ENCODE peak calls at places on chromosomes 4 and X, in seven cellular contexts. C, H, X, W, T, R and B are unnamed samples.

GRCh38 chr4:176001171-176002006 is 64.3 kb upstream of the WDR17 start:
- DNase-seq in C (peak), H (peak), X (peak), W (peak), T (no peak), R (peak), B (peak)

GRCh38 chr4:87180767-87181166 is 39.7 kb downstream of the KLHL8 start:
- DNase-seq in C (peak), H (peak), X (no peak), W (peak), T (no peak), R (no peak), B (no peak)

GRCh38 chr4:2936773-2937145 is 26.4 kb downstream of the NOP14 start:
- DNase-seq in C (peak), H (peak), X (peak), W (peak), T (peak), R (no peak), B (peak)

GRCh38 chr4:3781193-3781886 is 15.2 kb downstream of the ADRA2C start:
- DNase-seq in C (no peak), H (no peak), X (no peak), W (peak), T (peak), R (no peak), B (no peak)

GRCh38 chr4:128521634-128522253 is 234.1 kb upstream of the PGRMC2 start:
- DNase-seq in C (peak), H (peak), X (peak), W (peak), T (no peak), R (no peak), B (peak)

GRCh38 chrX:152632445-152633097 is 5.1 kb upstream of the GABRQ start:
- DNase-seq in C (peak), H (peak), X (peak), W (peak), T (peak), R (peak), B (peak)

GRCh38 chr4:161762796-161763195 is 401.0 kb downstream of the FSTL5 start:
- DNase-seq in C (peak), H (peak), X (peak), W (peak), T (no peak), R (no peak), B (peak)

GRCh38 chr4:56086073-56086521 is 137.4 kb downstream of the CEP135 start:
- DNase-seq in C (peak), H (no peak), X (no peak), W (peak), T (no peak), R (no peak), B (peak)

GRCh38 chrX:122866527-122866926 is 317.6 kb upstream of the GRIA3 start:
- DNase-seq in C (peak), H (peak), X (peak), W (peak), T (no peak), R (no peak), B (peak)

GRCh38 chr4:182800216-182800515 is 117.0 kb downstream of the DCTD start:
- DNase-seq in C (no peak), H (no peak), X (no peak), W (no peak), T (no peak), R (no peak), B (no peak)

GRCh38 chr4:17173300-17173699 is 274.9 kb upstream of the LDB2 start:
- DNase-seq in C (no peak), H (no peak), X (no peak), W (no peak), T (peak), R (no peak), B (no peak)

GRCh38 chrX:109533631-109534030 is 3.0 kb upstream of the NXT2 start:
- DNase-seq in C (peak), H (peak), X (peak), W (peak), T (peak), R (no peak), B (no peak)

GRCh38 chr4:182645511-182645910 is 271.7 kb downstream of the DCTD start:
- DNase-seq in C (no peak), H (peak), X (peak), W (peak), T (no peak), R (no peak), B (no peak)

GRCh38 chrX:112863850-112864249 is 23.2 kb upstream of the AMOT start:
- DNase-seq in C (no peak), H (peak), X (no peak), W (no peak), T (no peak), R (no peak), B (no peak)

GRCh38 chr4:78528327-78528726 is 23.2 kb upstream of the ANXA3 start:
- DNase-seq in C (peak), H (peak), X (no peak), W (peak), T (no peak), R (no peak), B (no peak)

GRCh38 chrX:110318664-110318968 is 731 bp upstream of the AMMECR1 start:
- DNase-seq in C (no peak), H (no peak), X (no peak), W (no peak), T (peak), R (no peak), B (peak)

GRCh38 chrX:150547511-150548115 is 20.8 kb upstream of the MTM1 start:
- DNase-seq in C (peak), H (peak), X (peak), W (peak), T (no peak), R (peak), B (peak)

GRCh38 chrX:51874123-51874522 is 19.3 kb upstream of the MAGED1 start:
- DNase-seq in C (no peak), H (no peak), X (no peak), W (no peak), T (no peak), R (no peak), B (no peak)

GRCh38 chr4:38132140-38132673 is 172.0 kb downstream of the PTTG2 start:
- DNase-seq in C (peak), H (peak), X (peak), W (peak), T (no peak), R (no peak), B (peak)

GRCh38 chrX:132330156-132330729 is 111.0 kb upstream of the RAP2C start:
- DNase-seq in C (no peak), H (no peak), X (no peak), W (no peak), T (no peak), R (no peak), B (no peak)

GRCh38 chr4:8515316-8516060 is 64.7 kb upstream of the GPR78 start:
- DNase-seq in C (peak), H (peak), X (peak), W (no peak), T (no peak), R (no peak), B (no peak)

GRCh38 chr4:153398713-153399112 is 54.2 kb downstream of the MND1 start:
- DNase-seq in C (no peak), H (no peak), X (no peak), W (no peak), T (no peak), R (no peak), B (no peak)

GRCh38 chrX:141760761-141761160 is 62.2 kb upstream of the SPANXD start:
- DNase-seq in C (peak), H (peak), X (no peak), W (peak), T (no peak), R (no peak), B (peak)

GRCh38 chr4:39626261-39626660 is 12.4 kb downstream of the SMIM14 start:
- DNase-seq in C (no peak), H (no peak), X (no peak), W (no peak), T (peak), R (no peak), B (no peak)

GRCh38 chr4:153112071-153112460 is 92.2 kb upstream of the TRIM2 start:
- DNase-seq in C (no peak), H (no peak), X (no peak), W (no peak), T (peak), R (no peak), B (no peak)

GRCh38 chrX:38514014-38514854 is 47.1 kb upstream of the TSPAN7 start:
- DNase-seq in C (no peak), H (no peak), X (no peak), W (no peak), T (no peak), R (no peak), B (no peak)

GRCh38 chrX:110462957-110463356 is 104.3 kb downstream of the RTL9 start:
- DNase-seq in C (no peak), H (no peak), X (no peak), W (peak), T (no peak), R (no peak), B (no peak)

GRCh38 chr4:149371021-149371420 is 444.6 kb downstream of the IQCM start:
- DNase-seq in C (peak), H (peak), X (peak), W (peak), T (peak), R (no peak), B (peak)

GRCh38 chrX:1106478-1107210 is 105.8 kb downstream of the CRLF2 start:
- DNase-seq in C (no peak), H (no peak), X (no peak), W (no peak), T (no peak), R (no peak), B (no peak)

DNA sequence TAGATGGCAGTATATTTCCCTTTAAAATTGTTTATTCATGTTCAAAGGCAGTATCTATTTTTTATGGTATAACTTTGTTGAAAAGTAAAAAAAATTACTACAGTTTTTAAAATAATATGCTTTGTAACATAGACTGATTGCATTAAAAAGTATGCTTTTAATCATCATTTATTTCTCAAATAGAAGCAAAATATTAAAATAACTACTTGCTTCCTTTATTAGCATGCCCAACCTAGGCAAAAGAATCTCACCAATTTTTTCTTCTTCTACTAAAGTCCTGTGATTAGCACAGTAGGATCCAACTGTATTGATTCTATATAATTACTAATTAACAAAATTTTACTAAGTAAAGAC is 69.6 kb upstream of the NFKB1 start:
- DNase-seq in C (no peak), H (no peak), X (no peak), W (no peak), T (no peak), R (no peak), B (no peak)
- TF ChIP-seq CTCF in C (no peak), H (no peak), X (no peak), W (no peak), T (no peak), R (no peak), B (no peak)

DNA sequence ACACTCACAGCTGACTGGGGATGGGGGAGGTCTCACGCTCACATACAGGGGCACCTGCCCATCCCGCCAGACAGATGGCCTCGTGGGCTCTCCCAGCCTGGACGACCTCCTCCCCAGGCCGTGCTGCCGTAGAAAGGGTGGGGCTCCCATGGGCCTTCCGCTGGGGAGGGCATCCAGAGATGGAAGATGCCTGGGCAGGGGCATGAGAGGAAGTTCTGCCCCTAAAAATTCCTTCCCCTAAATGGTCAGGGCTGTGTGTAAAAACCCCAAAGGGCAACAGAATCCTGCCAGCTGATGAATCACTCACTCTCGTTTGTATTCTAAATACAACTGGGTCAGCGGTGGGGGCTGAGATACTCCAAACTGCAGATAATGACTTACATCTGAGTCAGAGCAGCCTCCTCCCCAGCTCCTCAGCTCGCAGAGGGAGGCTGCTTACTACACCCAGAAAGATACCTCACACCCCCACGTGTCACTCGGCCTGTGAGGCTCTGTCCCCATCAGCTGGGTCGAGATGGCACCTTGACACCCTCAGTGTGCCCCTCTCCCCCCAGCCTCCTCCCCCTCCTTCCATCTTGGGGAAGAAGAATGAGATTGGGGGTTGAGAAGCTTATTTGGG is 10.1 kb downstream of the WDR1 start:
- DNase-seq in C (peak), H (peak), X (peak), W (peak), T (no peak), R (peak), B (peak)
- H3K4me3 ChIP-seq in C (peak), H (peak), X (no peak), W (peak), T (no peak), R (no peak), B (peak)

GRCh38 chr4:1478766-1479355 is 72.6 kb upstream of the NKX1-1 start:
- DNase-seq in C (no peak), H (no peak), X (no peak), W (no peak), T (no peak), R (no peak), B (no peak)
- TF ChIP-seq CTCF in C (no peak), H (no peak), X (no peak), W (no peak), T (no peak), R (no peak), B (no peak)

DNA sequence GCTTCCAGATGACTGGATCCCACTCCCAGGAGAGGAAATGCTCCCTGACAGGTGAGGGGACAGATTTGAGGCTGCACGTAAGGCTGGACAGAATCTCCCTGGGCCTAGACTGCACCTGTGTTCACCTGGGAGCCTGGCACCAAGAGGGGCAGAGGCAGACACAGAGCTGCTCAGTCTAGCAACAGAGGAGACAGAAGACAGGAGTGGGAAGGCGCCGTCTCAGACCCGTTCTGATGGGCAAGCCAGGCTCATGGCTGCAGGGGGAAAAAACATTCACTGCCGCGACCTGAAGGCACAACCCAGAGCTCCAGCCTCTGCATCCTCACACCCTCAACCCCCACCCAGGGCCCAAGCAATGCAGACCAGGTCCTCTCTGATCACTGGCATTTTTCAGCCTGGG is 16.8 kb downstream of the BCAP31 start:
- DNase-seq in C (no peak), H (no peak), X (no peak), W (no peak), T (no peak), R (no peak), B (no peak)
- H3K4me3 ChIP-seq in C (no peak), H (no peak), X (no peak), W (no peak), T (no peak), R (no peak), B (no peak)

DNA sequence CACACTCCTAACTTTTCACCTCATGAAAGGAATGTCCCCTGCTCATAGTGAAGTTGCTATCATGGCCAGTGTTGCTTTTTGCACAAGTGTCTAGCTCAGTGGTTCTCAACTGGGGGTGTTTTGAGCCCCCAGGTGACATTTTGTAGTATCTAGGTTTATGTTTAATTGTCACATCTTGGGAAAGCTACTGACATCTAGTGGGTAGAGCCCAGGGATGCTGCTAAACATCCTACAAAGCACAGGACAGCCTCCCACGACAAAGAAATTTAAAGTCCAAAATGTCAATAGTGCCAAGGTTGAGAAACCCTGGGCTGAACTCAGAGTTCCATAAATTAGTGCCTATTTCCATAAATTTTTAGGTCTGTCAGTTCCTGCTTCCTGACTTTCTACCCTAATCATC is 70.7 kb upstream of the HCCS start:
- DNase-seq in C (peak), H (no peak), X (peak), W (no peak), T (no peak), R (no peak), B (no peak)
- TF ChIP-seq CTCF in C (peak), H (peak), X (no peak), W (no peak), T (no peak), R (no peak), B (no peak)

GRCh38 chr4:184806711-184807110 is 19.1 kb downstream of the ACSL1 start:
- DNase-seq in C (no peak), H (no peak), X (no peak), W (no peak), T (no peak), R (no peak), B (no peak)

GRCh38 chr4:184806246-184806550 is 19.6 kb downstream of the ACSL1 start:
- DNase-seq in C (no peak), H (no peak), X (no peak), W (no peak), T (no peak), R (no peak), B (no peak)

GRCh38 chr4:184807261-184807660 is 18.5 kb downstream of the ACSL1 start:
- DNase-seq in C (no peak), H (no peak), X (peak), W (no peak), T (no peak), R (no peak), B (peak)

GRCh38 chr4:184804621-184805020 is 21.1 kb downstream of the ACSL1 start:
- DNase-seq in C (no peak), H (no peak), X (no peak), W (no peak), T (no peak), R (no peak), B (no peak)

DNA sequence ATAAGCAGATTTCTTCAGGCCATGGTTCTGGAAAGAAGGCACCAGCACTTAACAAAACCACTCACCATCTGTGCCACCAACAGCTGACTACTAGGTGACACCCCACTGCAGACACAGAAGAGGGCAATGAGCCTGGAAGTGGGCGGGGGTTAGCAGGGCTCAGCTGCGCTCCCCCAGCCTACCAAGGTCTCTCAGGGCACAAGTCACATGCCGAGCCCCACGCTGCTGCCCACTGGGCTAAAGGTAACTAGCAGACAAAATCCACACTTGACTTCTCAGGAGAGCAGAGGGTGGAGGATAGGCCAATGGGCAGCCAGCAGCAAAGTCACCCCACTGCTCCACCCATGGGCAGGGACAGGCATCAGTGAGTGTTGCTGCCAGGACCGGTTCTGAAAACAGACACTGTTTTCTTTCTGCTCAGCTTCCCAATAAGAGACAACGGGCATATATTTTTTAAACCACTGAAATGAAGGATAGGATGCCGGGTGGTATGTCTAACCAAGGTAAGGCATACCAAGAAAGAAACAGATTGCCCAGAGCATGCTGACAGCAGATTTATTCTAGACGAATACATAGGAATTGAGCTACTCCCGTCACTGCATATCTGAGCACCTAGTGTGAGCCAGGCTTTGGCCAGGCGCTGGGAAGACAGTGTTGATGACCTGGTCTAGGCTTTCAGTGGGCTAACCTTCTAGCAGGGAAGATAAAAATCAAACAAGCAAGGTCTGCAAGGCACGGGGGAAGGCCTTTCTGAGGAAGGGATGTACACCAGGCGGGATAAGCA is 20.1 kb downstream of the ACSL1 start:
- DNase-seq in C (no peak), H (no peak), X (peak), W (peak), T (no peak), R (peak), B (no peak)
- H3K4me3 ChIP-seq in C (no peak), H (no peak), X (no peak), W (no peak), T (no peak), R (no peak), B (no peak)

GRCh38 chr4:155999743-156000142 is 46.1 kb upstream of the CTSO start:
- DNase-seq in C (peak), H (no peak), X (peak), W (peak), T (no peak), R (no peak), B (peak)
- TF ChIP-seq CTCF in C (peak), H (peak), X (peak), W (peak), T (peak), R (no peak), B (peak)

DNA sequence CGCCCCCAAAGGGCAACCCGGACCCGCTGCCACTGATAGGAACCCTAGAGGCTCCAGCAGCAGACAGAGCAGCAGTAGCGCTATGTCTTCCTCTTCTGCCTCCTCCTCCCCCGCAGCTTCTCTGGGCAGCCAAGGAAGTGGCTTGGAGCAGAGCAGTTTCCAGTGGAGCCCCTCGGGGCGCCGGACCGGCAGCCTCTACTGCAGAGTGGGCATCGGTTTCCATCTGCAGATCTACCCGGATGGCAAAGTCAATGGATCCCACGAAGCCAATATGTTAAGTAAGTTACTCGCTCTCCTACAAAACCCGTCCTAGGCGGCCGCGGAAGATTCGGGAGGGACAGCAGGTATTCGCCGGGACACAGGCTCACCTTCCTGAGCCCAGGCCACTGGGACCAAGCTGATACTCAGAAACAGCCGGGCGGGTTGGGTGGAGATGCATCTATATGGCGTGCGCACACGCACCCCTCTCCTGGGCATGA is 477 bp downstream of the FGF5 start:
- DNase-seq in C (no peak), H (peak), X (peak), W (peak), T (no peak), R (no peak), B (peak)
- H3K4me3 ChIP-seq in C (peak), H (peak), X (peak), W (peak), T (no peak), R (no peak), B (peak)